ENCODE peak calls at places on chromosomes 13 and 19, in nine cellular contexts. I, W, T, N, B, G, E, C and P are unnamed samples.

GRCh38 chr13:42495256-42495655 is 78.7 kb upstream of the TNFSF11 start:
- DNase-seq in T (no peak), E (no peak), G (no peak), W (no peak), N (no peak), C (no peak), B (no peak), I (no peak), P (no peak)

GRCh38 chr19:778910-779653 is 18.2 kb upstream of the PTBP1 start:
- DNase-seq in C (no peak), T (no peak), W (no peak), G (no peak), B (peak; percentile 98), E (no peak), I (no peak), N (no peak), P (peak; percentile 78)

GRCh38 chr19:39296055-39296645 is at the start of gene IFNL1:
- DNase-seq in E (peak; percentile 77), C (no peak), G (no peak), W (no peak), N (no peak), I (no peak), B (no peak), T (no peak), P (no peak)

GRCh38 chr19:5042556-5042955 is 73.6 kb downstream of the KDM4B start:
- DNase-seq in G (no peak), E (no peak), T (no peak), B (no peak), C (no peak), I (no peak), N (no peak), W (no peak), P (no peak)

GRCh38 chr13:46281779-46282178 is 70.1 kb downstream of the LRRC63 start:
- DNase-seq in C (no peak), G (no peak), T (no peak), B (no peak), W (no peak), E (no peak), I (no peak), N (no peak), P (no peak)

GRCh38 chr13:38086721-38087120 is 217.1 kb upstream of the TRPC4 start:
- DNase-seq in I (no peak), T (no peak), N (no peak), E (peak; percentile 40), B (no peak), C (no peak), W (no peak), G (no peak), P (no peak)

GRCh38 chr13:50441141-50441540 is 402.4 kb downstream of the DLEU7 start:
- DNase-seq in G (no peak), T (no peak), I (no peak), E (no peak), C (no peak), N (no peak), B (no peak), W (no peak), P (no peak)

GRCh38 chr19:31613683-31614219 is 264.5 kb upstream of the TSHZ3 start:
- DNase-seq in I (no peak), E (no peak), N (no peak), W (no peak), C (no peak), B (no peak), G (no peak), T (no peak), P (no peak)

GRCh38 chr13:98476538-98476966 is 100.4 kb downstream of the STK24 start:
- DNase-seq in W (peak; percentile 68), T (peak; percentile 87), C (peak; percentile 46), B (peak; percentile 82), I (no peak), G (no peak), N (peak; percentile 55), E (peak; percentile 76), P (peak; percentile 66)

GRCh38 chr19:39211731-39212376 is 7.8 kb upstream of the SYCN start:
- DNase-seq in T (no peak), E (no peak), G (no peak), N (no peak), I (no peak), C (no peak), B (peak; percentile 13), W (no peak), P (no peak)

GRCh38 chr19:51644636-51645271 is 1.9 kb downstream of the SIGLEC14 start:
- DNase-seq in T (no peak), N (no peak), B (peak; percentile 1), E (no peak), I (no peak), W (no peak), G (no peak), C (no peak), P (no peak)

GRCh38 chr13:67298297-67298696 is 68.2 kb upstream of the PCDH9 start:
- DNase-seq in E (no peak), C (no peak), G (no peak), B (no peak), T (no peak), W (no peak), N (no peak), I (no peak), P (no peak)